ENCODE peak calls at places on chromosomes 6 and 20, in nine cellular contexts. C, N, G, R, M, U, B, E and L are unnamed samples.

GRCh38 chr20:40961686-40962640 is 66.7 kb upstream of the TOP1 start:
- DNase-seq in C (no peak), N (no peak), G (no peak), R (no peak), M (no peak), U (peak; percentile 46), B (no peak), E (peak; percentile 65), L (no peak)

GRCh38 chr6:116370328-116370716 is 425 bp upstream of the DSE start:
- DNase-seq in C (no peak), N (no peak), G (no peak), R (no peak), M (no peak), U (no peak), B (no peak), E (no peak), L (no peak)

GRCh38 chr6:47147175-47147727 is 105.1 kb upstream of the ADGRF1 start:
- DNase-seq in C (no peak), N (no peak), G (no peak), R (no peak), M (no peak), U (no peak), B (no peak), E (no peak), L (no peak)

GRCh38 chr6:105483492-105483891 is 80.6 kb upstream of the PREP start:
- DNase-seq in C (no peak), N (peak; percentile 36), G (no peak), R (no peak), M (no peak), U (no peak), B (no peak), E (no peak), L (no peak)

GRCh38 chr6:129732542-129732941 is 22.6 kb upstream of the ARHGAP18 start:
- DNase-seq in C (no peak), N (no peak), G (no peak), R (no peak), M (no peak), U (no peak), B (no peak), E (no peak), L (no peak)

GRCh38 chr6:137823826-137824501 is 43.1 kb upstream of the TNFAIP3 start:
- DNase-seq in C (no peak), N (peak; percentile 47), G (peak; percentile 20), R (no peak), M (no peak), U (peak; percentile 93), B (no peak), E (peak; percentile 90), L (peak; percentile 22)

GRCh38 chr6:155630085-155630484 is 174.4 kb upstream of the NOX3 start:
- DNase-seq in C (no peak), N (no peak), G (no peak), R (no peak), M (no peak), U (no peak), B (no peak), E (no peak), L (no peak)

GRCh38 chr20:20085071-20085470 is 32.7 kb downstream of the CFAP61 start:
- DNase-seq in C (no peak), N (no peak), G (peak; percentile 78), R (no peak), M (no peak), U (no peak), B (no peak), E (no peak), L (no peak)

GRCh38 chr20:42113236-42113635 is 495.1 kb upstream of the CHD6 start:
- DNase-seq in C (no peak), N (no peak), G (no peak), R (no peak), M (no peak), U (no peak), B (no peak), E (no peak), L (no peak)

GRCh38 chr6:82364087-82365010 is 732 bp downstream of the TPBG start:
- DNase-seq in C (peak; percentile 49), N (no peak), G (peak; percentile 60), R (peak; percentile 58), M (peak; percentile 58), U (peak; percentile 76), B (peak; percentile 64), E (no peak), L (no peak)